ENCODE peak calls at places on chromosomes 3 and 15, in four cellular contexts. T, M, A and S are unnamed samples.

GRCh38 chr3:191383104-191383503 is 52.8 kb upstream of the UTS2B start:
- DNase-seq in T (peak; percentile 60), M (peak; percentile 70), A (no peak), S (peak; percentile 90)

GRCh38 chr3:151037746-151038145 is 47.7 kb upstream of the MED12L start:
- DNase-seq in T (peak; percentile 98), M (peak; percentile 97), A (no peak), S (peak; percentile 97)

GRCh38 chr15:50055333-50056278 is 63.4 kb downstream of the ATP8B4 start:
- DNase-seq in T (peak; percentile 86), M (peak; percentile 92), A (no peak), S (peak; percentile 96)

GRCh38 chr3:13546667-13547171 is 2.2 kb upstream of the FBLN2 start:
- DNase-seq in T (peak; percentile 81), M (peak; percentile 69), A (no peak), S (peak; percentile 33)

GRCh38 chr3:128859573-128860154 is 19.8 kb upstream of the ACAD9 start:
- DNase-seq in T (no peak), M (no peak), A (no peak), S (peak; percentile 13)

GRCh38 chr3:127780536-127781400 is 41.5 kb downstream of the MGLL start:
- DNase-seq in T (no peak), M (no peak), A (no peak), S (no peak)

GRCh38 chr15:61033938-61034792 is 194.9 kb downstream of the RORA start:
- DNase-seq in T (no peak), M (peak; percentile 7), A (no peak), S (no peak)

GRCh38 chr3:155193868-155194267 is 99.6 kb downstream of the STRIT1 start:
- DNase-seq in T (no peak), M (no peak), A (no peak), S (no peak)

GRCh38 chr3:173397161-173398110 is at the start of gene NLGN1:
- DNase-seq in T (peak; percentile 83), M (peak; percentile 72), A (no peak), S (peak; percentile 70)

GRCh38 chr15:75061272-75061671 is 37.9 kb downstream of the PPCDC start:
- DNase-seq in T (peak; percentile 71), M (peak; percentile 62), A (no peak), S (peak; percentile 67)

GRCh38 chr15:63933522-63933921 is 99.8 kb upstream of the HERC1 start:
- DNase-seq in T (peak; percentile 54), M (peak; percentile 24), A (no peak), S (no peak)

GRCh38 chr15:92383528-92384326 is 10.0 kb upstream of the ST8SIA2 start:
- DNase-seq in T (no peak), M (peak; percentile 3), A (peak; percentile 15), S (no peak)

GRCh38 chr15:49155834-49156627 is 632 bp upstream of the COPS2 start:
- DNase-seq in T (peak; percentile 48), M (peak; percentile 25), A (peak; percentile 10), S (peak; percentile 36)

GRCh38 chr3:73848173-73848751 is 223.5 kb upstream of the PDZRN3 start:
- DNase-seq in T (peak; percentile 40), M (peak; percentile 51), A (peak; percentile 3), S (peak; percentile 69)

GRCh38 chr15:87724330-87724729 is 532.2 kb downstream of the NTRK3 start:
- DNase-seq in T (no peak), M (no peak), A (no peak), S (no peak)

GRCh38 chr3:117628896-117629295 is 919.3 kb downstream of the TUSC7 start:
- DNase-seq in T (peak; percentile 84), M (peak; percentile 92), A (no peak), S (peak; percentile 97)

DNA sequence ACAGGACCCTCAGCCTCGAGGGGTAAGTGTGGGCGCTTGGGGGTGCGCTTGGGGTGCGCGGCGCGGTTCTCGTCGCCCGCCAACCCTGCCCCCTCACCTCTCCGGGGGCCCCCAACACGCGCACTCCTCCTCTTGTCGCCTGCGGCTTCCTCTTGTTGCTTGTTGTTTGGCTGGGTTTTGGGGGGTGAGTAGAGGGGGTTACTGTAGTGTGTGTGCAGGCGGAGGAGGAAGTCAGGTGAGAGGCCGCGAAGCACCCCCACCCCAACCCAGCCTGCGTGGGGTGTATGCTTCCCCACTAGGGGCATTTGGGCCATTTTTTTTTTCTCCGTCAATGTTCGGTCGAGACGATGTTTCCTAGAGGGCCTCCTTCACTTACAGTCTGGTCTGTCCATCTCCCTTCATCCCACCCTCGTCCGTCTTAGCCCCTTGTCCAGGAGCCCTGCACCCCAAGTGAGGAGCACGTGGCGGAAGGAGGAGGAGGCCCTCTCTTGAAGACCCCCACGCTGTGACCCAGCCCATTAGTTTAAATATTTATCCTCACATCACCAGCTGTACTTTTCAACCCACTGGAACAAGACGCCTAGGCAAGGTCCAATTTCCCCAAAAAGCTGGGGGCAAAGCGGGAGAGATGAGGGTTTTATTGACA is 20.4 kb upstream of the SATB1 start:
- DNase-seq in T (no peak), M (no peak), A (no peak), S (no peak)
- TF ChIP-seq CTCF in T (no peak), M (no peak), A (no peak), S (no peak)

GRCh38 chr3:9917820-9918219 is 922 bp downstream of the IL17RC start:
- DNase-seq in T (no peak), M (no peak), A (no peak), S (no peak)
- H3K4me3 ChIP-seq in T (peak overlapping the region; percentile 67), M (no peak overlapping the region), A (peak overlapping the region; percentile 86), S (no peak overlapping the region)

DNA sequence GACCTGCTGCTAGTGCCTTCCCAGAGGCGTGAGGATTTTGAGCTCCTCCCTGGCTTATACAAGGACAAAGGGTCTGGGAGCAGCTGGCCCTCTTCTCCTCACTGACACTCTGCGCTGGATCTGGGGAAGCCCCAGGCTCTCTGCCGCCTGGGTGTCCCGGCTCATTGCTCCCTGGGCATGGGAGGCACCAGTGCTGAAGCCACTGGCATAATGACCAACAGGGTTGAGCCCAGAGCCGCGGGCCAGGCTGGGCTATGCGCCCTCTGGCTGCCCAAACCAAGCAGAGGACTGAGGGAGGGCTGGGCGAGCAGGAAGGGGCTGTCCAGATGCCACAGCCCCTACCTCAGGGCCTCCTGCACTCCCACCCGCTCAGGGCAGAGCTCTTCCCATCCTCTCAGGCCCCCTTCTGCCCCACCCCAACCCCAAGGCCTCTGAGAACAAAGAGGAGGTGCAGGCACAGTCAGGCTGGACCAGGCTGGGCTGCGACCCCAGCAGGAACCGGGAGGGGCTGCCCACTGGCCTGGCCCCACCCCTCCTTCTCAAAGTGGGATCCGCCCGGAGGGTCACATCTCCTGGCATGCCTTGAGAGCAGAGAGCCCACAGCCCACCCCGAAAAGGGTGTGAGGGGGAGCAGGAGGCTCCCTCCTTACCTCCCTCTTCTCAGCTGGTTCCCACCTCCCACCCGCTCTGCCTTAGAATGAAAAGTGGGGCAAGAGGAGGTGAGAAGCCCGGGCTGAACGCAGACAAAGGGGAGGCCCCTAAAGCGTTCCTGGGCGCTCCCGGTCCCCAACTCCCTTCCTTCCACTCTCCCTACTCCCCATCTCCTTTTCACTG is 1.5 kb downstream of the LINGO1 start:
- DNase-seq in T (no peak), M (no peak), A (no peak), S (no peak)
- TF ChIP-seq CTCF in T (peak; percentile 31), M (no peak), A (peak; percentile 30), S (peak; percentile 25)

GRCh38 chr15:47334805-47335204 is 382.5 kb upstream of the SEMA6D start:
- DNase-seq in T (no peak), M (no peak), A (no peak), S (no peak)

GRCh38 chr15:47332481-47332880 is 384.8 kb upstream of the SEMA6D start:
- DNase-seq in T (peak; percentile 19), M (peak; percentile 42), A (no peak), S (no peak)

GRCh38 chr15:47326934-47327333 is 390.4 kb upstream of the SEMA6D start:
- DNase-seq in T (no peak), M (no peak), A (no peak), S (no peak)

GRCh38 chr15:47333758-47334157 is 383.5 kb upstream of the SEMA6D start:
- DNase-seq in T (no peak), M (peak; percentile 4), A (no peak), S (peak; percentile 31)

DNA sequence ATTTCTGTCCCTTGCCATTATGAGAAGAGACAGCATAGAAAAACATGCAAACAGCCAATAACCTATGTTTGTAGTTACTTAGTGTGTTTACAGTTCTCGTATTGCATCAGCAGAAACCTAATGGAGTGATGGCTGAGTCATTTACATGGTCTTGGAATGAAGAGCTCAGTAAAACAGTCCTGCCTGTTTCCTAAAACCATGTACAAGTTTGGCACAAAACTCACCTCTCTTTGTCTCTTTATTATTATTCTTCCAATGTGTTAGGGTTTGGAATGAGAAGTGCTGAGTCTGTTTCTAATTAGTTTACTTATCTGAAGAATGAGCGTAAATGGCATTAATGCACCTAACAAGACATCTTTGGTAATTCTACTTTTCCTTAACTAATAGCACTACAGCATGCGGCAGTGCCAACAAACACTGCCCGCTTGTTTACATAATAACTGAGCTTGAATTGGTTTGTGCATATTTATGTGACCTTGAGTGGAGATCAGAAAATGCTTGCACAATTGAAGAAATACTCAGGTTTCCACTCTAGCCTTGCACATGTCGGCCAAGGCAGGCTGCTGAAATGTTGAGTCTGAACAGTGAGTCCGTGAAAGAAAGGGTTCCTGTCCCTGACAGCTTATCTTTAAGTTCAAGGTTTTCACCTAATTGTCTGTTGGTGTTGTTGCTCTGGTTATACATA is 385.4 kb upstream of the SEMA6D start:
- DNase-seq in T (peak; percentile 18), M (peak; percentile 83), A (no peak), S (peak; percentile 66)
- H3K4me3 ChIP-seq in T (no peak overlapping the region), M (no peak overlapping the region), A (no peak overlapping the region), S (no peak overlapping the region)

DNA sequence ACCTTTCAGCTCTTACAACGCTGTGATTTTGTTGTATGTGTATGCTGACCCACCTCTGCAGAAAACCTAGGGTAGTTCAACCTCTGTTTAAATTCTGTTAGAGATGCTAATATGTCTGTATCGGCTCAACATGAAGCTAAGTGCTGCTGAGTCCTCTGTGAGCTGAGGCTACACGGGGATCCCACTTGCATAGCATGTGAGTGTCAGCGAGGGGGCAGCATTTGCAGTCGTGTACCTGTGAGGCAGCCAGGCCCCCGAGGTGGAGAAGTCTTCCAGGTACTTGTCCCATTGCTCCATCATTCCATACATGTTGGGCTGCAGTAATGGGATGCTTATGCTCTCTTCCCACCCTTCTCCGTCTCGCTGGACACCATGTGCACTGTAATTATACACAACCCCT is 3.7 kb downstream of the MKRN2OS start:
- DNase-seq in T (no peak), M (no peak), A (no peak), S (no peak)
- TF ChIP-seq CTCF in T (no peak), M (no peak), A (peak; percentile 45), S (peak; percentile 36)

DNA sequence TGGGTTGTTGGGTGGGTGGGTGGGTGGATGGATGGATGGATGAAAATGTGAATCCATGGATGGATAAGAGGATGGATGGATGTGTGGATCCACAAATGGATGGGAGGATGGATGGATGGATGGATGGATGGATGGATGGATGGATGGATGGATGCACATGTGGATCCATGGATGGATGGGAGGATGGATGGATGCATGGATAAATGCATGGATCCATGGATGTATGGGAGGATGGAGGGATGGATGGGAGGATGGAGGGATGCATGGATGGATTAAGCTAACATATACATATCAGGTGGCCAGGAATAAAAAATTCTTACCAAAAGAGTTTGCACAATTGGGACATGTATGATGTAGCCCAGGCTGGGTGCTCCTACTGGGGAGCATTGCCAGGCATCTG is 195.3 kb downstream of the FEZF2 start:
- DNase-seq in T (no peak), M (no peak), A (no peak), S (no peak)
- H3K4me3 ChIP-seq in T (no peak overlapping the region), M (no peak overlapping the region), A (no peak overlapping the region), S (no peak overlapping the region)

DNA sequence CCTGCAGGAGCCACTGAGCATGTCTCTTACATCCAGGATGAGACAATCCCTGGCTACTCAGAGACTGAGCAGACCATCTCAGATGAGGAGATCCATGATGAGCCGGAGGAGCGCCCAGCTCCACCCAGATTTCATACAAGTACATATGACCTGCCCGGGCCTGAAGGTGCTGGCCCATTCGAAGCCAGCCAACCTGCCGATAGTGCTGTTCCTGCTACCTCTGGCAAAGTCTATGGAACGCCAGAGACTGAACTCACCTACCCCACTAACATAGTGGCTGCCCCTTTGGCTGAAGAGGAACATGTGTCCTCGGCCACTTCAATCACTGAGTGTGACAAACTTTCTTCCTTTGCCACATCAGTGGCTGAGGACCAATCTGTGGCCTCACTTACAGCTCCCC is 6.2 kb downstream of the MAP1A start:
- DNase-seq in T (no peak), M (no peak), A (no peak), S (no peak)
- TF ChIP-seq CTCF in T (no peak), M (no peak), A (no peak), S (no peak)